ENCODE peak calls at places on chromosomes 4 and X, in nine cellular contexts. V, F, I, B, R, J, E, T and H are unnamed samples.

GRCh38 chr4:152079543-152080293 is 318.9 kb upstream of the GATB start:
- DNase-seq in I (no peak), J (no peak), T (no peak), V (no peak), E (no peak), R (no peak), B (no peak), F (no peak), H (no peak)

GRCh38 chrX:46607916-46608315 is 34.4 kb downstream of the CHST7 start:
- DNase-seq in V (no peak), T (no peak), E (no peak), R (no peak), I (no peak), B (no peak), F (no peak), J (no peak), H (no peak)

GRCh38 chr4:186021461-186022167 is 47.3 kb upstream of the TLR3 start:
- DNase-seq in I (no peak), R (no peak), V (no peak), B (peak; percentile 72), J (peak; percentile 29), T (peak; percentile 69), E (peak; percentile 54), F (peak; percentile 31), H (no peak)

GRCh38 chr4:4761128-4761991 is 98.1 kb upstream of the MSX1 start:
- DNase-seq in T (no peak), F (no peak), E (peak; percentile 69), J (peak; percentile 30), V (no peak), R (no peak), B (peak; percentile 78), I (no peak), H (no peak)

GRCh38 chrX:135490979-135491514 is 29.4 kb upstream of the INTS6L start:
- DNase-seq in T (no peak), V (no peak), F (no peak), B (no peak), I (no peak), J (no peak), R (no peak), E (no peak), H (no peak)

GRCh38 chr4:74873545-74874295 is 59.2 kb upstream of the PARM1 start:
- DNase-seq in B (no peak), J (no peak), R (no peak), F (no peak), T (no peak), I (no peak), V (no peak), E (peak; percentile 92), H (no peak)

GRCh38 chr4:142500966-142501365 is 345.1 kb downstream of the INPP4B start:
- DNase-seq in E (no peak), T (no peak), R (peak; percentile 24), I (no peak), F (no peak), B (no peak), J (no peak), V (no peak), H (peak; percentile 28)

GRCh38 chr4:158182736-158183135 is 9.9 kb upstream of the GASK1B start:
- DNase-seq in R (peak; percentile 1), E (no peak), T (no peak), V (no peak), B (no peak), J (no peak), F (no peak), I (no peak), H (no peak)

GRCh38 chr4:577499-578450 is 1.7 kb upstream of the TMEM271 start:
- DNase-seq in V (no peak), E (peak; percentile 34), B (peak; percentile 66), F (no peak), T (no peak), R (no peak), J (no peak), I (peak; percentile 19), H (peak; percentile 9)

GRCh38 chr4:158778712-158779111 is 9.9 kb downstream of the FNIP2 start:
- DNase-seq in V (no peak), B (no peak), I (no peak), T (no peak), F (no peak), E (no peak), J (no peak), R (peak; percentile 63), H (peak; percentile 32)

GRCh38 chr4:178894126-178894525 is 1451.9 kb upstream of the AGA start:
- DNase-seq in B (no peak), E (no peak), R (no peak), F (no peak), I (no peak), T (no peak), V (no peak), J (no peak), H (no peak)

GRCh38 chr4:28278676-28279075 is 1418.0 kb downstream of the STIM2 start:
- DNase-seq in I (no peak), V (no peak), T (peak; percentile 32), E (no peak), J (no peak), B (no peak), F (no peak), R (no peak), H (no peak)

GRCh38 chr4:186225848-186226247 is 1.5 kb upstream of the KLKB1 start:
- DNase-seq in F (no peak), R (no peak), J (no peak), V (no peak), I (no peak), T (no peak), E (no peak), B (no peak), H (no peak)

GRCh38 chr4:175705407-175705806 is 106.7 kb downstream of the GPM6A start:
- DNase-seq in F (peak; percentile 46), E (no peak), I (no peak), R (no peak), T (no peak), V (no peak), J (no peak), B (peak; percentile 76), H (no peak)

GRCh38 chrX:111168314-111168713 is 72.3 kb downstream of the PAK3 start:
- DNase-seq in J (peak; percentile 7), B (no peak), V (no peak), E (peak; percentile 52), R (no peak), T (no peak), F (no peak), I (no peak), H (no peak)

GRCh38 chr4:55121246-55121645 is 4.1 kb downstream of the KDR start:
- DNase-seq in R (no peak), V (no peak), F (no peak), E (no peak), B (no peak), I (no peak), J (no peak), T (peak; percentile 96), H (no peak)

GRCh38 chr4:156346959-156347385 is 393.3 kb upstream of the CTSO start:
- DNase-seq in E (no peak), B (no peak), R (no peak), F (no peak), J (no peak), I (no peak), T (no peak), V (no peak), H (no peak)